ENCODE peak calls at places on chromosomes 7 and 10, in five cellular contexts. K is colonic mucosa; F is CD8-positive, alpha-beta T cell; D is RWPE2; Z is OCI-LY7. V is an unnamed sample.

GRCh38 chr10:14486777-14487510 is 156.2 kb upstream of the FRMD4A start:
- DNase-seq in Z (no peak), K (no peak), D (no peak), F (no peak), V (no peak)

GRCh38 chr10:85666106-85666505 is 700.5 kb downstream of the GRID1 start:
- DNase-seq in D (no peak), Z (no peak), K (no peak), F (no peak), V (no peak)

GRCh38 chr7:132234751-132235150 is 341.5 kb downstream of the PLXNA4 start:
- DNase-seq in Z (no peak), K (no peak), F (no peak), D (no peak), V (no peak)

GRCh38 chr7:38393874-38394273 is 120.4 kb upstream of the TARP start:
- DNase-seq in F (no peak), Z (peak; percentile 15), K (no peak), D (no peak), V (no peak)

GRCh38 chr10:86371116-86371515 is 4.5 kb upstream of the GRID1 start:
- DNase-seq in F (no peak), Z (no peak), K (no peak), D (peak; percentile 34), V (no peak)

GRCh38 chr7:132072873-132073272 is 503.4 kb downstream of the PLXNA4 start:
- DNase-seq in K (no peak), F (no peak), D (no peak), Z (no peak), V (no peak)

GRCh38 chr7:157037635-157038034 is 27.2 kb upstream of the MNX1 start:
- DNase-seq in D (no peak), F (no peak), Z (no peak), K (no peak), V (no peak)

GRCh38 chr7:79528421-79528820 is 75.0 kb upstream of the MAGI2 start:
- DNase-seq in F (no peak), K (no peak), D (no peak), Z (no peak), V (no peak)

GRCh38 chr10:58291538-58292174 is 22.7 kb downstream of the CISD1 start:
- DNase-seq in D (no peak), Z (peak; percentile 70), F (no peak), K (no peak), V (no peak)

GRCh38 chr10:22259280-22259679 is 41.5 kb upstream of the EBLN1 start:
- DNase-seq in D (no peak), Z (peak; percentile 4), F (no peak), K (no peak), V (no peak)
- TF ChIP-seq CTCF in D (no peak), Z (no peak), F (no peak), K (no peak), V (no peak)

DNA sequence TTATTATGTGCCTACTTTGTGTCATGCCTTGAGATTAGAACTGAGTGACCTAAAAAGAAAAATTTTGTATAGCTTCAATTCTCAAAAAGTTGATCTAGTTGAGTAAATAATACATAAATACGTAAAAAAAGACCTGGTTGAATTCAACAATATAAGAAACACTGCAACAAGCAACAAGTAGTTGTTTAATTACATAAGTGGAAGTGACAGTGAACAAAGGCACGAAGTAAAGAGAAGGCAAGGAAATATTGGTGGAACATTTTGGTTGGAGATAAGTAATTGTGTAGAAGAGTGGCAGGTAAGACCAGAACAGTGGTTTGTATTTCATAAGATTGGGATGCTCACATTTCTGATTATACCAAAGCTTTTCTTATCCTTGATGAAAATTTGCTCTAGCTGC is 8.2 kb upstream of the MYPN start:
- DNase-seq in K (no peak), D (no peak), Z (no peak), F (no peak), V (no peak)
- H3K4me1 ChIP-seq in K (no peaks in the 10 kb centered on the region), D (peaks cover 56% of the 10 kb centered on the region), Z (no peaks in the 10 kb centered on the region), F (no peaks in the 10 kb centered on the region), V (no peaks in the 10 kb centered on the region)

GRCh38 chr7:41617987-41618386 is 84.9 kb downstream of the INHBA start:
- DNase-seq in Z (no peak), F (no peak), K (no peak), D (no peak), V (no peak)
- H3K9me3 ChIP-seq in Z (no peaks in the 10 kb centered on the region), F (no peaks in the 10 kb centered on the region), K (no peaks in the 10 kb centered on the region), D (no peaks in the 10 kb centered on the region), V (no peaks in the 10 kb centered on the region)

GRCh38 chr7:98571986-98572385 is 45.1 kb upstream of the NPTX2 start:
- DNase-seq in K (no peak), F (no peak), D (no peak), Z (no peak), V (no peak)
- TF ChIP-seq CTCF in K (no peak), F (no peak), D (no peak), Z (no peak), V (no peak)

GRCh38 chr7:17099083-17099973 is 199.1 kb upstream of the AHR start:
- DNase-seq in K (peak; percentile 79), F (no peak), D (peak; percentile 92), Z (no peak), V (peak; percentile 56)
- H3K4me1 ChIP-seq in K (no peaks in the 10 kb centered on the region), F (no peaks in the 10 kb centered on the region), D (peaks cover 34% of the 10 kb centered on the region), Z (no peaks in the 10 kb centered on the region), V (peaks cover 16% of the 10 kb centered on the region)

DNA sequence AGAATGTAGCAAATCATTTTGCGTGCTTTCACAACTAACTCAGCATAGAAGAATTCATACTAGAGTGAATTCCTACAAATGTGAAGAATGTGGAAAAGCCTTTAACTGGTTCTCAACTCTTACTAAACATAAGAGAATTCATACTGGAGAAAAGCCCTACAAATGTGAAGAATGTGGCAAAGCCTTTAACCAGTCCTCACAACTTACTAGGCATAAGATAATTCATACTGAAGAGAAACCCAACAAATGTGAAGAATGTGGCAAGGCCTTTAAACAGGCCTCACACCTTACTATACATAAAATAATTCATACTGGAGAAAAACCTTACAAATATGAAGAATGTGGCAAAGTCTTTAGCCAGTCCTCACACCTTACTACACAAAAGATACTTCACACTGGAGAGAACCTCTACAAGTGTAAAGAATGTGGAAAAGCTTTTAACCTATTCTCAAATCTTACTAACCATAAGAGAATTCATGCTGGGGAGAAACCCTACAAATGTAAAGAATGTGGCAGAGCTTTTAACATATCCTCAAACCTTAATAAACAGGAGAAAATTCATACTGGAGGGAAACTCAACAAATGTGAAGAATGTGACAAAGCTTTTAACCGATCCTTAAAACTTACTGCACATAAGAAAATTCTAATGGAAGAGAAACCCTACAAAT is 40.8 kb downstream of the ZNF107 start:
- DNase-seq in D (no peak), K (no peak), Z (no peak), F (no peak), V (no peak)
- H3K9me3 ChIP-seq in D (peaks cover 71% of the 10 kb centered on the region), K (no peaks in the 10 kb centered on the region), Z (peaks cover 72% of the 10 kb centered on the region), F (peaks cover 46% of the 10 kb centered on the region), V (peaks cover 99% of the 10 kb centered on the region)

GRCh38 chr7:5470167-5470532 is 46.5 kb upstream of the TNRC18 start:
- DNase-seq in F (no peak), Z (no peak), D (no peak), K (no peak), V (no peak)

GRCh38 chr7:5469375-5470166 is 45.9 kb upstream of the TNRC18 start:
- DNase-seq in Z (no peak), K (no peak), F (no peak), D (no peak), V (no peak)

GRCh38 chr7:5476001-5476400 is 52.4 kb upstream of the TNRC18 start:
- DNase-seq in K (no peak), F (no peak), D (no peak), Z (no peak), V (no peak)

GRCh38 chr7:5470721-5471311 is 47.2 kb upstream of the TNRC18 start:
- DNase-seq in D (no peak), K (no peak), Z (no peak), F (no peak), V (no peak)

DNA sequence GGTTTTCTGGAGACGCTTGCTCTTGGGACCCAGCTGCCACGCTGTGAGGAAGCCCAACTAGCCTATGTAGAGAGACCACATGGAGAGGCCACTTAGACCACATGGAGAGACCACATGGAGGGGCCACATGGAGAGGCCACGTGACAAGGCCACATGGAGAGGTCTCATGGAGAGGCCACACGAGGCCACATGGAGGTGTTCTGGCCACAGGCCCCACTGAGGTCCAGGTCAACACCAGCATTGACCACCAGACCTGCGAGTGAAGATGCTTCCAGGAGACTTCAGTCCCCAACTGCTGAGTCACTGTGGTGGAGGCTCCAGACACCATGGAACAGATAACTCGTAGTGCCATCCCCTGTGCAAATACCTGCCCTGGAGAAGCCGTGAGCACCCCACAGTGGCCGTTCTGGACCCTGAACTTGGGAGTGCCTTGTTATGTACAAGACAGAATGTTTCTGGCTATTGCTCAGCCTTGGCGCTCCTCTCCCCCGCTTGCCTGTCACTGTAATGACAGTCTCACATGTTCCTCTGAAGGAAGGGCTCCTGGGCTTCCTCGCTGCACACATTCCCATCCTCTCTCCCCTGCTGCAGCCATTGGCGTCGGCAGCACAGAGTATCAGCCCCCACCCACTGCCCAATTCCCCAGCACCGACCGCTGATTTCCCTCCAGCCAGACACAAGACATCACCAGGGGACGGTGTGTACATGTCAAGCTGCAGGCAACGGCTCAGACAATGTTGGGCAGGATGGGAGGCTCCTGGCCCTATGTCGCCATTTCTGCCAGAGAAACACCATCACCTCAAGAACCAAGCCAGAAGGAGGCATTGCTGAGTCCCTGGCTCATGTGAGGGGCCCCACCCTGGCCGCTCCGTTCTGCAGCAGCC is 49.0 kb upstream of the TNRC18 start:
- DNase-seq in K (no peak), D (no peak), F (no peak), Z (no peak), V (no peak)
- TF ChIP-seq CTCF in K (no peak), D (no peak), F (no peak), Z (peak; percentile 28), V (no peak)

DNA sequence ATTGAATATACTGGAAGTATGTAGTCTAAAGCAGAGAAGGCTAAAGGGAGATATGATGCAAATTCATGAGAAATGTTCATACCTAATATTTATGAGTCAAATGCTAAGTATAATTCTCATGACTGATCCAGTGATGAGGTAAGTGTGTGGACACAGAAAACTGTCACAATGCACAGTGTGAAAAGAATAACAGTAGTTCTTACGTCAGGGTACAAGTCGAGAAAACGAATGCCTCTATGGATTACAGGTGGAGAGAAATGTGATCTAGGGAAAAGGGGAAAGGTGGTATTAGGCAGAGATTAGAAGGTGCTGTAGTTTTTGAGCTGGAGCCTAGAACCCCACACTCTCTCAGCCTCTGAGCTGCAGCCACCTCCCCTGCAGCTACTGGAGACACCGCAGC is 542.0 kb downstream of the CNTNAP2 start:
- DNase-seq in F (no peak), D (no peak), Z (no peak), K (no peak), V (no peak)
- H3K4me1 ChIP-seq in F (no peaks in the 10 kb centered on the region), D (no peaks in the 10 kb centered on the region), Z (no peaks in the 10 kb centered on the region), K (no peaks in the 10 kb centered on the region), V (no peaks in the 10 kb centered on the region)